ENCODE peak calls at places on chromosomes 13 and 19, in eight cellular contexts. M is activated gamma-delta T cell; U is activated T-helper 1 cell treated with anti-CD3 and anti-CD28 coated beads, Interleukin-12 subunit alpha, Interleukin-12 subunit beta, Interleukin-2, Interleukin-4 antibody, amounts not matched to agents 30 ng/mL and 10 ng/mL and 1 ng/mL, durations not matched to agents 14 hours and 24 hours and 36 hours; X is NCI-H1092 treated with DMSO at 0.1 percent for 48 hours; W is T-helper 9 cell; Z is Karpas-422; H is neural progenitor cell; P is NB4. T is an unnamed sample.

GRCh38 chr19:18385675-18386542 is at the start of gene GDF15:
- DNase-seq in X (no peak), P (peak), H (peak), M (no peak), U (no peak), W (peak), Z (peak), T (peak)

GRCh38 chr13:33322474-33322827 is 36.9 kb upstream of the STARD13 start:
- DNase-seq in U (no peak), W (no peak), P (no peak), M (no peak), Z (no peak), X (no peak), H (no peak), T (no peak)

GRCh38 chr19:39352549-39353285 is 10.5 kb downstream of the SAMD4B start:
- DNase-seq in W (no peak), M (no peak), U (no peak), Z (no peak), H (no peak), X (no peak), P (no peak), T (no peak)

GRCh38 chr13:46831588-46832194 is 34.7 kb upstream of the ESD start:
- DNase-seq in Z (peak), P (peak), M (no peak), X (peak), W (no peak), U (no peak), H (peak), T (no peak)

GRCh38 chr13:95656386-95657015 is 12.0 kb upstream of the DZIP1 start:
- DNase-seq in X (no peak), Z (no peak), P (no peak), M (no peak), W (no peak), H (no peak), U (no peak), T (no peak)

GRCh38 chr13:79477968-79478367 is 3.0 kb upstream of the NDFIP2 start:
- DNase-seq in H (peak), P (no peak), M (no peak), X (no peak), Z (no peak), U (no peak), W (no peak), T (no peak)

GRCh38 chr19:30733826-30734550 is 361.8 kb downstream of the ZNF536 start:
- DNase-seq in Z (no peak), P (no peak), M (no peak), U (no peak), W (no peak), H (peak), X (no peak), T (no peak)

GRCh38 chr13:87120476-87120875 is 550.7 kb upstream of the SLITRK5 start:
- DNase-seq in P (no peak), H (no peak), U (no peak), W (no peak), M (no peak), Z (no peak), X (no peak), T (no peak)

GRCh38 chr19:40754611-40755247 is 3.7 kb downstream of the SNRPA start:
- DNase-seq in M (no peak), U (no peak), H (no peak), X (no peak), P (peak), W (no peak), Z (no peak), T (no peak)

GRCh38 chr13:113769881-113770280 is 10.9 kb downstream of the TMEM255B start:
- DNase-seq in P (no peak), M (no peak), H (no peak), W (no peak), X (no peak), Z (no peak), U (no peak), T (no peak)

GRCh38 chr13:26961890-26962615 is 201.5 kb upstream of the GPR12 start:
- DNase-seq in X (peak), M (no peak), P (peak), W (no peak), H (no peak), U (no peak), Z (no peak), T (peak)

GRCh38 chr13:41561179-41561578 is 103.8 kb downstream of the RGCC start:
- DNase-seq in P (no peak), U (no peak), H (no peak), M (no peak), W (no peak), X (no peak), Z (no peak), T (no peak)

GRCh38 chr19:10533656-10534386 is 9.9 kb upstream of the ATG4D start:
- DNase-seq in H (no peak), W (no peak), Z (peak), X (no peak), P (no peak), U (no peak), M (no peak), T (no peak)

GRCh38 chr19:18967358-18968146 is 26.5 kb upstream of the HOMER3 start:
- DNase-seq in W (no peak), H (no peak), M (no peak), Z (no peak), U (no peak), X (no peak), P (peak), T (peak)

GRCh38 chr19:2053601-2054389 is 2.8 kb upstream of the MKNK2 start:
- DNase-seq in U (no peak), M (no peak), X (no peak), P (no peak), H (no peak), Z (no peak), W (no peak), T (peak)

GRCh38 chr13:75178436-75178835 is 303.5 kb downstream of the TBC1D4 start:
- DNase-seq in X (no peak), Z (no peak), W (no peak), M (no peak), H (no peak), P (no peak), U (no peak), T (no peak)

GRCh38 chr13:109749365-109749764 is 37.0 kb downstream of the IRS2 start:
- DNase-seq in M (no peak), P (no peak), X (no peak), U (no peak), H (no peak), Z (no peak), W (no peak), T (no peak)

GRCh38 chr13:46753137-46753536 is 43.8 kb downstream of the ESD start:
- DNase-seq in U (no peak), W (no peak), M (no peak), X (no peak), P (no peak), H (no peak), Z (no peak), T (no peak)

GRCh38 chr13:34931572-34931971 is 10.5 kb upstream of the NBEA start:
- DNase-seq in X (no peak), W (no peak), P (peak), U (no peak), Z (no peak), H (no peak), M (no peak), T (no peak)

GRCh38 chr19:48321372-48321621 is 4.1 kb upstream of the EMP3 start:
- DNase-seq in W (peak), M (peak), Z (peak), H (peak), X (peak), U (peak), P (peak), T (peak)

GRCh38 chr19:2552859-2553258 is 76.9 kb downstream of the GADD45B start:
- DNase-seq in W (peak), H (no peak), U (peak), X (no peak), M (no peak), P (peak), Z (peak), T (no peak)

GRCh38 chr13:110106726-110107125 is 200.2 kb downstream of the COL4A1 start:
- DNase-seq in Z (no peak), W (no peak), U (no peak), P (peak), H (no peak), M (no peak), X (peak), T (no peak)

GRCh38 chr13:112968910-112969691 is at the start of gene MCF2L:
- DNase-seq in X (peak), H (peak), U (peak), P (no peak), W (peak), Z (no peak), M (peak), T (peak)

GRCh38 chr13:89883893-89884448 is 1463.5 kb upstream of the MIR17HG start:
- DNase-seq in H (no peak), P (no peak), M (peak), W (no peak), U (no peak), X (no peak), Z (no peak), T (no peak)

GRCh38 chr13:91174886-91175501 is 172.5 kb upstream of the MIR17HG start:
- DNase-seq in W (no peak), U (no peak), P (no peak), M (no peak), Z (no peak), X (no peak), H (no peak), T (no peak)

GRCh38 chr19:18204394-18205179 is 745 bp upstream of the RAB3A start:
- DNase-seq in M (no peak), H (peak), P (no peak), W (peak), X (no peak), Z (no peak), U (no peak), T (peak)

GRCh38 chr13:48828962-48829405 is 146.7 kb upstream of the FNDC3A start:
- DNase-seq in Z (peak), U (no peak), X (peak), W (no peak), P (peak), H (no peak), M (no peak), T (no peak)

GRCh38 chr13:34302596-34302995 is 484.6 kb downstream of the RFC3 start:
- DNase-seq in W (no peak), P (no peak), H (no peak), Z (no peak), X (no peak), M (no peak), U (no peak), T (no peak)

GRCh38 chr19:33702606-33703437 is 81.1 kb downstream of the CHST8 start:
- DNase-seq in M (no peak), X (no peak), P (no peak), H (no peak), Z (no peak), U (no peak), W (no peak), T (peak)